ENCODE peak calls at places on chromosomes 5 and 9, in ten cellular contexts. U is dorsolateral prefrontal cortex, Y is Peyer's patch, C is HFF-Myc, X is right lobe of liver, Z is A549, P is pancreas, H is fibroblast of the aortic adventitia, W is lung, G is heart right ventricle. D is an unnamed sample.

GRCh38 chr9:73148447-73148937 is 3.2 kb upstream of the ANXA1 start:
- DNase-seq in W (no peak), X (no peak), Z (no peak), H (peak), P (no peak), G (no peak), C (no peak), U (no peak), Y (no peak), D (no peak)

GRCh38 chr5:131382407-131383395 is 118.8 kb downstream of the CDC42SE2 start:
- DNase-seq in X (no peak), U (no peak), Z (peak), P (no peak), G (no peak), Y (peak), W (no peak), H (peak), C (peak), D (no peak)

GRCh38 chr5:133285583-133286021 is 233.8 kb downstream of the HSPA4 start:
- DNase-seq in X (peak), P (peak), C (peak), G (peak), Z (peak), Y (peak), H (peak), U (no peak), W (no peak), D (no peak)

GRCh38 chr5:170590537-170590936 is 86.7 kb downstream of the KCNIP1 start:
- DNase-seq in U (no peak), W (no peak), Y (no peak), X (no peak), Z (no peak), P (no peak), H (no peak), G (no peak), C (no peak), D (no peak)

GRCh38 chr5:34655354-34655991 is 655 bp upstream of the RAI14 start:
- DNase-seq in Z (peak), U (no peak), P (peak), X (peak), Y (peak), C (peak), G (peak), W (peak), H (peak), D (peak)

GRCh38 chr5:172858511-172858989 is 24.5 kb downstream of the ERGIC1 start:
- DNase-seq in Y (peak), P (no peak), G (no peak), Z (peak), U (no peak), H (peak), C (no peak), W (no peak), X (peak), D (no peak)

GRCh38 chr5:96133337-96134094 is 171.9 kb upstream of the ELL2 start:
- DNase-seq in U (no peak), Y (no peak), Z (no peak), P (no peak), C (no peak), H (no peak), X (no peak), W (no peak), G (no peak), D (no peak)

GRCh38 chr5:14848385-14848784 is 23.2 kb downstream of the ANKH start:
- DNase-seq in Z (no peak), G (no peak), C (no peak), U (no peak), P (no peak), X (no peak), Y (no peak), W (no peak), H (no peak), D (no peak)

GRCh38 chr9:114896344-114896743 is 34.0 kb downstream of the TNFSF8 start:
- DNase-seq in P (no peak), H (no peak), U (no peak), Y (no peak), X (no peak), Z (no peak), W (no peak), C (no peak), G (no peak), D (no peak)

GRCh38 chr5:32302822-32303754 is 9.7 kb downstream of the MTMR12 start:
- DNase-seq in U (no peak), C (no peak), P (no peak), Z (peak), H (peak), X (no peak), G (no peak), W (no peak), Y (no peak), D (no peak)

GRCh38 chr5:172097356-172097755 is 90.7 kb downstream of the STK10 start:
- DNase-seq in Y (no peak), H (peak), P (no peak), G (no peak), C (no peak), Z (no peak), U (peak), W (no peak), X (no peak), D (no peak)

GRCh38 chr9:86202338-86202882 is 57.0 kb downstream of the C9orf153 start:
- DNase-seq in C (peak), Z (peak), X (no peak), P (no peak), G (peak), U (no peak), Y (peak), H (peak), W (no peak), D (no peak)

GRCh38 chr9:130062750-130063149 is 9.0 kb downstream of the GPR107 start:
- DNase-seq in W (no peak), Z (no peak), C (no peak), H (no peak), P (no peak), Y (no peak), X (no peak), G (no peak), U (no peak), D (no peak)

GRCh38 chr9:117114768-117115167 is 300.1 kb downstream of the ASTN2 start:
- DNase-seq in U (no peak), P (no peak), Z (no peak), Y (no peak), X (no peak), C (no peak), H (no peak), G (no peak), W (no peak), D (no peak)

GRCh38 chr9:20477940-20478620 is 144.2 kb downstream of the MLLT3 start:
- DNase-seq in U (no peak), H (peak), C (no peak), P (no peak), X (no peak), Y (no peak), W (no peak), Z (no peak), G (no peak), D (no peak)

GRCh38 chr9:37969130-37969529 is 65.2 kb upstream of the SLC25A51 start:
- DNase-seq in Z (peak), Y (peak), P (peak), U (no peak), W (no peak), H (peak), C (no peak), X (peak), G (peak), D (no peak)

GRCh38 chr5:56060276-56061110 is 65.7 kb upstream of the IL6ST start:
- DNase-seq in P (no peak), Y (no peak), U (no peak), W (no peak), G (no peak), H (no peak), Z (no peak), C (no peak), X (no peak), D (no peak)

GRCh38 chr5:79107020-79107796 is 4.4 kb upstream of the BHMT start:
- DNase-seq in G (no peak), P (peak), C (peak), H (peak), W (no peak), X (no peak), Y (no peak), U (no peak), Z (no peak), D (no peak)

GRCh38 chr5:127885176-127885575 is 182.0 kb downstream of the CCDC192 start:
- DNase-seq in U (no peak), X (no peak), H (no peak), C (no peak), G (no peak), W (no peak), Z (no peak), P (no peak), Y (no peak), D (no peak)

GRCh38 chr5:174246743-174247142 is 201.2 kb downstream of the NSG2 start:
- DNase-seq in P (no peak), C (no peak), H (no peak), W (no peak), Y (no peak), Z (no peak), X (no peak), G (no peak), U (no peak), D (no peak)

GRCh38 chr5:100803391-100803790 is 99.7 kb downstream of the ST8SIA4 start:
- DNase-seq in H (peak), Y (no peak), G (no peak), Z (no peak), P (peak), C (no peak), U (no peak), W (no peak), X (no peak), D (no peak)

DNA sequence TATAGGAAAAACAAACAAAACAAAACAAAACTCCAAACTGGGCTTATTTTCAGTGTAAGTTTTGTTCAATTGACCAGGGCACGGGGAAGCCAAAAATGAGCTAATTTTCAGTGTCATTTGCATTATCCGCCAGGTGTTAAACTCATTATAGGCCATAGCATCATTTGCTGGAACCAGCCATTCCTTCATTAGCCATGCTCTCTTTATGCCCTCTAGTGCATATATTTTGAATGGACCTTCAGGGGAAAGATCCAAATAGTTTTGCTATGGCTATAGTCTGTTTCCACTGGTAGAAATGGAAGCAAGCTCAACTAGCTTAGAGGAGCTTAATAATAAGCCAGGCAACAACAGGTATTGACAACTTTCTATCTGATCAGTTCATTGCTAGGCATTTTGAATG is 1205.3 kb upstream of the DMAC1 start:
- DNase-seq in W (no peak), G (no peak), H (no peak), Y (no peak), P (no peak), C (no peak), X (no peak), Z (no peak), U (no peak), D (no peak)
- H3K4me3 ChIP-seq in W (no peak), G (no peak), H (no peak), Y (no peak), P (no peak), C (no peak), X (no peak), Z (no peak), U (no peak), D (no peak)

DNA sequence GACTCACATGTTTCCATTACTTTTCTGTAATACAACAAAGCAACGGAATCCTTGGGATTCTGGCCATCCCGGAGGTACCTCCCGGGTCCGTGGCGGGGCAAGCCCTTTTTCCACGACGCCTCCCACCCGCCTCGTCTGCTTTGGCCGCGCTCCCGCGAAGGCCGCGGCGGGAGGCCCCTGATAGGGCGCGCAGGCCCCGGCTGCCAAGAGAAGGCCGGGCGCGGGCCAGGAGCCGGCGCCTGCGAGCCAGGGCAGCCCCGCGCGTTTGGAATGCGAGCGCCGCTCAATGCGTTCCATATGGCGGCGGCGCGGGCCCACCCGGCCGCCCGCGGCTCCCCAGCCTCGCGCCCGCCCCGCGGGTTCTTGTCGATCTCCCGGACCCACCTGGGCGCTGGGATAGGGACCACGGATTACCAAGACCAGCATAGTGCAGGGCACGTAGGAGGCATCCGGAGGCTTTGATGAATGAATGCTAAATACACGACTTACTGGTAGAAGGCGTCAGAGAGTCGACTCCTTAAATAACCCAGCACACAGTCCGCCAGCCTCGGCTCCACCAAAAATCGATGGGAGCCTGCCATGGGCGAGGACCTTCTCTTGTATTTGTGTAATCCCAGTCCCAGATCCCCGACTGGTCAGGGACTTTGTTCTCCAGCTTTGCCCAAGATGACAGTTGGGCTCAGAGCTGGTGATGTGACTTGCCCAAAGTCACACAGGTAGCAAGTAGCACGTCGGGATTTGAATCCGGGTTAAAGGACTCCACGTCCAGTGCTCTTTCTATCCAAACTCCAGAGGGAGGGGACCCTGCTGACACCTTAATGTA is 17.6 kb upstream of the PHF19 start:
- DNase-seq in H (peak), Y (no peak), G (no peak), P (no peak), Z (no peak), C (no peak), U (no peak), X (no peak), W (no peak), D (no peak)
- TF ChIP-seq CTCF in H (no peak), Y (no peak), G (no peak), P (no peak), Z (no peak), C (no peak), U (no peak), X (no peak), W (no peak), D (no peak)

DNA sequence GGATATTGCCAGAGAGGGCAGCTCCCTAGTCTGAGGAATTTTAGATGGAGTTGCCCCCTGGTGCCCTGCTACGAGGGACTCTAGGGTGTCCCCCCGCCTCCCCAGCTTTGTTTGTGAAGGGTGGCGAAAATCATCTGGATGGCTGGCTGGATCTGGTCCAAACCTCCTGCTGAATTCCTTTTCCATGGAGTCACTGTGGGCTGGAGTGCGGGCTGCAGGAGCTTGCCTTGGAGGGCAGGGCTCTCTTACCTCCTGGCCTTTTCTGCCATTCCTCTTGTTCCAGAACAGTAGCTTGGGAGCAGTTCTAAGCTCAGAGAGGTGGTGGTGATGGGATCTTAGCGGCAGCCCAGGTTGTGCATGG is 2.1 kb downstream of the SYNPO start:
- DNase-seq in C (no peak), Y (peak), G (peak), X (peak), Z (peak), H (peak), U (no peak), W (peak), P (peak), D (peak)
- H3K4me3 ChIP-seq in C (peak), Y (no peak), G (peak), X (peak), Z (peak), H (no peak), U (peak), W (no peak), P (no peak), D (peak)

GRCh38 chr9:107142430-107142829 is 140.6 kb upstream of the RAD23B start:
- DNase-seq in H (peak), U (no peak), Y (no peak), C (no peak), Z (no peak), W (no peak), P (no peak), X (no peak), G (peak), D (no peak)

GRCh38 chr9:107136296-107136695 is 146.8 kb upstream of the RAD23B start:
- DNase-seq in C (no peak), G (no peak), U (no peak), Y (peak), X (no peak), W (no peak), Z (no peak), H (no peak), P (no peak), D (no peak)

GRCh38 chr9:107138261-107138992 is 144.7 kb upstream of the RAD23B start:
- DNase-seq in U (no peak), P (no peak), X (peak), C (no peak), Z (no peak), W (no peak), H (peak), G (no peak), Y (no peak), D (no peak)

GRCh38 chr9:107141967-107142366 is 141.1 kb upstream of the RAD23B start:
- DNase-seq in Z (no peak), P (no peak), X (no peak), Y (no peak), C (no peak), G (no peak), H (peak), W (no peak), U (no peak), D (no peak)

DNA sequence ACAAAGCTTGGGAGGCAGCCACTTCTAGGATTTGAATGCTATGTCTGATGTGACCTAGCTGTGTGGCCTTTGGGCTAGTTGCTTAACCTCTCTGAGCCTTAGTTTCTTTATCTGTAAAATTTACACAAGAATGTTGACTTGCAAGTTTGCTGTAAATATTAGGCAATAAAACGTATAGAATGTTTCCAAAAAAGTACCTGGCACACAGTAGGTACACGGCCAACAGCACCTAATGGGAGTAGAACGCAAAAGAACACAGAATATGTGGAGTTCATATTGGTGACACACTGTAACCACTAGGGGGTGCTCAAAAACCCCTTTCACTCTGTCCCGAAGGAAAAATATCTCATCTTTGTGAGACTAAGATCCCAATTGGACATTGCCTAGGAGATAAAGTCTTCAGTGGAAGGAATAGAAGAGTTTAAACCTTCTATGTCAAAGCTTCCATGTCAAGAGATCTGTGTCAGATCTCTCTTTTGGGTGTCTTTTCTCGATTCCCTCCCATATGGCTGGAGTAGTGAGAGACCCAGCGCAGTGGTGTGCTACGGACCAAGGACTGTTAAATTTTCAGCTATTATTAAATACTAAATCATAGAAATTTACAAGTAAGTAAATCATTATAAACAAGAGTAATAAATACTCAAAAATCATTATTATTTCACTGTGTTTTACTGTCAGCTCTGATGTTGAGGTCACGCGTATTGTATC is 145.4 kb upstream of the RAD23B start:
- DNase-seq in C (peak), X (no peak), W (no peak), G (no peak), H (peak), U (no peak), Z (peak), P (no peak), Y (no peak), D (no peak)
- TF ChIP-seq CTCF in C (peak), X (peak), W (peak), G (peak), H (peak), U (peak), Z (peak), P (peak), Y (peak), D (peak)

GRCh38 chr5:43000198-43000840 is 39.8 kb downstream of the ANXA2R start:
- DNase-seq in X (peak), Y (no peak), C (no peak), U (no peak), Z (no peak), P (no peak), W (no peak), H (peak), G (no peak), D (no peak)
- H3K4me3 ChIP-seq in X (no peak), Y (no peak), C (peak), U (peak), Z (peak), P (no peak), W (no peak), H (peak), G (peak), D (peak)

GRCh38 chr9:83062653-83063527 is at the start of gene RASEF:
- DNase-seq in H (no peak), Y (peak), W (peak), U (no peak), P (peak), X (peak), Z (peak), C (no peak), G (no peak), D (no peak)
- TF ChIP-seq CTCF in H (no peak), Y (peak), W (no peak), U (no peak), P (no peak), X (peak), Z (peak), C (no peak), G (no peak), D (no peak)

DNA sequence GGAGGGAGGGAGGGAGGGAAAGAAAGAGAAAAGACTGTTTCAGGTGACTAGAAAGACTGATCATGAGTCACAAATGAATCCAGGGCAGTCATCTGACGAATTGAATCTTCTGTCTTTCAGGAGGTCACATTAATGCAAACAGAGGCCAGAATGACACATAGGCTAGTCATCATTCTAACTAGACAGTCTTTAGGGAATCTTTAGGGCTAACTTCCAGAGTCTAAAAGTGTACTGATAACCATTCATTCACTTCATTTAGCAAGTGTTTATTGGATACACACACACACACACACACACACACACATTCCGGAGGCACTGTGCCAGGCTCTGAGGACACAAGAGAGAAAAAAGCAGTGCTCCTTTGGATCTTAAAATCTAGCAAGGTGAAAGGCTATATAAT is 156.7 kb downstream of the EBF1 start:
- DNase-seq in U (no peak), P (no peak), G (peak), Y (no peak), X (no peak), C (peak), H (peak), Z (peak), W (no peak), D (peak)
- H3K4me3 ChIP-seq in U (no peak), P (no peak), G (no peak), Y (no peak), X (no peak), C (no peak), H (no peak), Z (peak), W (no peak), D (no peak)

DNA sequence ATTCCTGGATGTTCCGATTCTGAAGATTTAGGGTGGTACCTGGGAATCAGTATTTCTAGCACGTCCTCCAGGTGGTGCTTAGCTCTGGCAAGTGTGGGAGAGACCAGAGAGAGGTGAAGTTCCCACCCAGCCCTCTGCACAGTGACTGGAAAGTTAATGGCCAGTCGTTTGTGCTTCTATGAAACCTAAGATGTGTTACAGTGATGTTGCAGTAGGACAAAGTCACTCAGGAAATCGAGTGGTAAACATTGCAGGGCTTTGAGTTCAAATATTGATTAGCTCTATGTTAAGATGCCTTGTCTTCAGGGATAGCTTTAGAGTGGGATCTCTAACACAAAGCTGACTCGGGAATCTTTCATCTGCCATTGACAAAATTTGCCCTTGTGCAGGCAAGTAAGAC is 55.6 kb downstream of the PIK3R1 start:
- DNase-seq in P (no peak), Z (no peak), Y (no peak), W (no peak), G (no peak), X (no peak), C (no peak), U (no peak), H (no peak), D (no peak)
- TF ChIP-seq CTCF in P (no peak), Z (no peak), Y (no peak), W (no peak), G (no peak), X (no peak), C (no peak), U (no peak), H (no peak), D (no peak)

D was measured in tibial nerve.